ENCODE peak calls at places on chromosomes 12 and 14, in eight cellular contexts. One of them, this sample, is unnamed.

GRCh38 chr12:5807090-5807414 is 138.0 kb downstream of the ANO2 start:
- DNase-seq in naive thymus-derived CD8-positive, alpha-beta T cell: no peak
- DNase-seq in stimulated activated CD4-positive, alpha-beta T cell treated with anti-CD3 and anti-CD28 coated beads, Interleukin-1b, Interleukin-23, amount 100 ng/mL, for 24 hours: no peak
- DNase-seq in stimulated activated CD8-positive, alpha-beta memory T cell treated with anti-CD3 and anti-CD28 coated beads, Interleukin-15, amount 100 ng/mL, for 4 hours: no peak
- DNase-seq in AG20443: no peak
- DNase-seq in NCI-H1105: no peak
- DNase-seq in NCI-H226: peak
- DNase-seq in HL-60: no peak
- DNase-seq in this sample: no peak

GRCh38 chr14:34628681-34629135 is 1.2 kb downstream of the SNX6 start:
- DNase-seq in stimulated activated CD4-positive, alpha-beta T cell treated with anti-CD3 and anti-CD28 coated beads, Interleukin-1b, Interleukin-23, amount 100 ng/mL, for 24 hours: no peak
- DNase-seq in AG20443: no peak
- DNase-seq in stimulated activated CD8-positive, alpha-beta memory T cell treated with anti-CD3 and anti-CD28 coated beads, Interleukin-15, amount 100 ng/mL, for 4 hours: no peak
- DNase-seq in NCI-H1105: no peak
- DNase-seq in NCI-H226: peak
- DNase-seq in naive thymus-derived CD8-positive, alpha-beta T cell: peak
- DNase-seq in HL-60: no peak
- DNase-seq in this sample: peak

GRCh38 chr14:32230695-32231280 is 27.7 kb upstream of the RNU6-8 start:
- DNase-seq in AG20443: peak
- DNase-seq in naive thymus-derived CD8-positive, alpha-beta T cell: no peak
- DNase-seq in HL-60: no peak
- DNase-seq in NCI-H226: peak
- DNase-seq in stimulated activated CD4-positive, alpha-beta T cell treated with anti-CD3 and anti-CD28 coated beads, Interleukin-1b, Interleukin-23, amount 100 ng/mL, for 24 hours: no peak
- DNase-seq in NCI-H1105: no peak
- DNase-seq in stimulated activated CD8-positive, alpha-beta memory T cell treated with anti-CD3 and anti-CD28 coated beads, Interleukin-15, amount 100 ng/mL, for 4 hours: no peak
- DNase-seq in this sample: no peak

GRCh38 chr14:24072881-24073877 is 1.8 kb downstream of the CPNE6 start:
- DNase-seq in NCI-H226: no peak
- DNase-seq in naive thymus-derived CD8-positive, alpha-beta T cell: no peak
- DNase-seq in stimulated activated CD8-positive, alpha-beta memory T cell treated with anti-CD3 and anti-CD28 coated beads, Interleukin-15, amount 100 ng/mL, for 4 hours: no peak
- DNase-seq in HL-60: no peak
- DNase-seq in NCI-H1105: no peak
- DNase-seq in stimulated activated CD4-positive, alpha-beta T cell treated with anti-CD3 and anti-CD28 coated beads, Interleukin-1b, Interleukin-23, amount 100 ng/mL, for 24 hours: no peak
- DNase-seq in AG20443: no peak
- DNase-seq in this sample: no peak

GRCh38 chr14:49220492-49220891 is 365.7 kb downstream of the RPS29 start:
- DNase-seq in HL-60: no peak
- DNase-seq in stimulated activated CD8-positive, alpha-beta memory T cell treated with anti-CD3 and anti-CD28 coated beads, Interleukin-15, amount 100 ng/mL, for 4 hours: no peak
- DNase-seq in AG20443: no peak
- DNase-seq in NCI-H1105: no peak
- DNase-seq in NCI-H226: no peak
- DNase-seq in stimulated activated CD4-positive, alpha-beta T cell treated with anti-CD3 and anti-CD28 coated beads, Interleukin-1b, Interleukin-23, amount 100 ng/mL, for 24 hours: no peak
- DNase-seq in naive thymus-derived CD8-positive, alpha-beta T cell: no peak
- DNase-seq in this sample: no peak

GRCh38 chr12:64895541-64895940 is 71.1 kb downstream of the TBC1D30 start:
- DNase-seq in NCI-H226: peak
- DNase-seq in AG20443: peak
- DNase-seq in HL-60: no peak
- DNase-seq in stimulated activated CD8-positive, alpha-beta memory T cell treated with anti-CD3 and anti-CD28 coated beads, Interleukin-15, amount 100 ng/mL, for 4 hours: no peak
- DNase-seq in NCI-H1105: no peak
- DNase-seq in naive thymus-derived CD8-positive, alpha-beta T cell: no peak
- DNase-seq in stimulated activated CD4-positive, alpha-beta T cell treated with anti-CD3 and anti-CD28 coated beads, Interleukin-1b, Interleukin-23, amount 100 ng/mL, for 24 hours: no peak
- DNase-seq in this sample: no peak

GRCh38 chr12:111274820-111275219 is 94.1 kb downstream of the PHETA1 start:
- DNase-seq in NCI-H1105: no peak
- DNase-seq in NCI-H226: no peak
- DNase-seq in HL-60: no peak
- DNase-seq in stimulated activated CD4-positive, alpha-beta T cell treated with anti-CD3 and anti-CD28 coated beads, Interleukin-1b, Interleukin-23, amount 100 ng/mL, for 24 hours: no peak
- DNase-seq in stimulated activated CD8-positive, alpha-beta memory T cell treated with anti-CD3 and anti-CD28 coated beads, Interleukin-15, amount 100 ng/mL, for 4 hours: no peak
- DNase-seq in AG20443: peak
- DNase-seq in naive thymus-derived CD8-positive, alpha-beta T cell: no peak
- DNase-seq in this sample: no peak

GRCh38 chr12:15600223-15600935 is 188.8 kb downstream of the EPS8 start:
- DNase-seq in HL-60: no peak
- DNase-seq in stimulated activated CD4-positive, alpha-beta T cell treated with anti-CD3 and anti-CD28 coated beads, Interleukin-1b, Interleukin-23, amount 100 ng/mL, for 24 hours: no peak
- DNase-seq in AG20443: no peak
- DNase-seq in NCI-H226: no peak
- DNase-seq in stimulated activated CD8-positive, alpha-beta memory T cell treated with anti-CD3 and anti-CD28 coated beads, Interleukin-15, amount 100 ng/mL, for 4 hours: no peak
- DNase-seq in NCI-H1105: no peak
- DNase-seq in naive thymus-derived CD8-positive, alpha-beta T cell: no peak
- DNase-seq in this sample: no peak

This sample was measured in naive thymus-derived CD4-positive, alpha-beta T cell.